ENCODE peak calls at places on chromosomes 12 and 14, in ten cellular contexts. One of them, this sample, is unnamed.

GRCh38 chr14:77580964-77581505 is 35.4 kb downstream of the SPTLC2 start:
- DNase-seq in fibroblast of lung: peak; percentile 76
- DNase-seq in astrocyte of the cerebellum: peak; percentile 80
- DNase-seq in Peyer's patch: no peak
- DNase-seq in prostate gland: no peak
- DNase-seq in AG10803: peak; percentile 57
- DNase-seq in uterus: no peak
- DNase-seq in omental fat pad: no peak
- DNase-seq in GM23338: no peak
- DNase-seq in MCF 10A: peak; percentile 49
- DNase-seq in this sample: no peak

GRCh38 chr12:55929306-55929791 is 1.6 kb upstream of the DGKA start:
- DNase-seq in Peyer's patch: peak; percentile 94
- DNase-seq in omental fat pad: no peak
- DNase-seq in MCF 10A: no peak
- DNase-seq in fibroblast of lung: no peak
- DNase-seq in prostate gland: no peak
- DNase-seq in astrocyte of the cerebellum: no peak
- DNase-seq in uterus: no peak
- DNase-seq in AG10803: no peak
- DNase-seq in GM23338: no peak
- DNase-seq in this sample: peak; percentile 59

GRCh38 chr14:102633906-102634595 is 41.6 kb downstream of the RCOR1 start:
- DNase-seq in MCF 10A: no peak
- DNase-seq in AG10803: no peak
- DNase-seq in fibroblast of lung: no peak
- DNase-seq in GM23338: no peak
- DNase-seq in Peyer's patch: no peak
- DNase-seq in prostate gland: no peak
- DNase-seq in astrocyte of the cerebellum: no peak
- DNase-seq in omental fat pad: no peak
- DNase-seq in uterus: no peak
- DNase-seq in this sample: no peak

GRCh38 chr12:79360269-79360668 is 330.5 kb downstream of the PAWR start:
- DNase-seq in MCF 10A: no peak
- DNase-seq in astrocyte of the cerebellum: no peak
- DNase-seq in Peyer's patch: no peak
- DNase-seq in prostate gland: no peak
- DNase-seq in GM23338: no peak
- DNase-seq in uterus: no peak
- DNase-seq in AG10803: no peak
- DNase-seq in omental fat pad: no peak
- DNase-seq in fibroblast of lung: no peak
- DNase-seq in this sample: no peak

GRCh38 chr14:94560782-94561655 is at the start of gene SERPINA4:
- DNase-seq in MCF 10A: no peak
- DNase-seq in fibroblast of lung: no peak
- DNase-seq in prostate gland: no peak
- DNase-seq in GM23338: no peak
- DNase-seq in astrocyte of the cerebellum: no peak
- DNase-seq in omental fat pad: no peak
- DNase-seq in uterus: no peak
- DNase-seq in Peyer's patch: no peak
- DNase-seq in AG10803: no peak
- DNase-seq in this sample: no peak

GRCh38 chr12:107759410-107759809 is 1.5 kb downstream of the PRDM4 start:
- DNase-seq in prostate gland: peak; percentile 22
- DNase-seq in astrocyte of the cerebellum: peak; percentile 79
- DNase-seq in fibroblast of lung: peak; percentile 85
- DNase-seq in AG10803: peak; percentile 80
- DNase-seq in uterus: peak; percentile 17
- DNase-seq in MCF 10A: peak; percentile 83
- DNase-seq in Peyer's patch: no peak
- DNase-seq in omental fat pad: no peak
- DNase-seq in GM23338: no peak
- DNase-seq in this sample: no peak

GRCh38 chr12:70033310-70033709 is 208.3 kb downstream of the MYRFL start:
- DNase-seq in fibroblast of lung: no peak
- DNase-seq in Peyer's patch: no peak
- DNase-seq in prostate gland: no peak
- DNase-seq in GM23338: no peak
- DNase-seq in omental fat pad: no peak
- DNase-seq in astrocyte of the cerebellum: no peak
- DNase-seq in MCF 10A: no peak
- DNase-seq in AG10803: no peak
- DNase-seq in uterus: no peak
- DNase-seq in this sample: no peak

GRCh38 chr12:115049617-115050016 is 365.6 kb upstream of the TBX3 start:
- DNase-seq in prostate gland: no peak
- DNase-seq in GM23338: no peak
- DNase-seq in AG10803: no peak
- DNase-seq in fibroblast of lung: peak; percentile 5
- DNase-seq in uterus: no peak
- DNase-seq in MCF 10A: peak; percentile 16
- DNase-seq in astrocyte of the cerebellum: no peak
- DNase-seq in Peyer's patch: no peak
- DNase-seq in omental fat pad: no peak
- DNase-seq in this sample: no peak

GRCh38 chr12:89138048-89138852 is 214.1 kb downstream of the DUSP6 start:
- DNase-seq in uterus: no peak
- DNase-seq in omental fat pad: no peak
- DNase-seq in AG10803: peak; percentile 13
- DNase-seq in prostate gland: no peak
- DNase-seq in MCF 10A: no peak
- DNase-seq in Peyer's patch: no peak
- DNase-seq in GM23338: no peak
- DNase-seq in astrocyte of the cerebellum: no peak
- DNase-seq in fibroblast of lung: peak; percentile 52
- DNase-seq in this sample: no peak

GRCh38 chr12:81245918-81246611 is 168.2 kb downstream of the ACSS3 start:
- DNase-seq in uterus: peak; percentile 23
- DNase-seq in MCF 10A: no peak
- DNase-seq in GM23338: no peak
- DNase-seq in Peyer's patch: no peak
- DNase-seq in AG10803: no peak
- DNase-seq in fibroblast of lung: no peak
- DNase-seq in astrocyte of the cerebellum: no peak
- DNase-seq in prostate gland: peak; percentile 25
- DNase-seq in omental fat pad: no peak
- DNase-seq in this sample: no peak

GRCh38 chr14:50260072-50260471 is 28.7 kb upstream of the SOS2 start:
- DNase-seq in MCF 10A: no peak
- DNase-seq in omental fat pad: no peak
- DNase-seq in Peyer's patch: no peak
- DNase-seq in uterus: no peak
- DNase-seq in AG10803: no peak
- DNase-seq in prostate gland: no peak
- DNase-seq in GM23338: peak; percentile 30
- DNase-seq in astrocyte of the cerebellum: no peak
- DNase-seq in fibroblast of lung: no peak
- DNase-seq in this sample: no peak

GRCh38 chr14:24075485-24076301 is 4.3 kb downstream of the CPNE6 start:
- DNase-seq in omental fat pad: no peak
- DNase-seq in fibroblast of lung: no peak
- DNase-seq in AG10803: no peak
- DNase-seq in MCF 10A: no peak
- DNase-seq in uterus: no peak
- DNase-seq in Peyer's patch: peak; percentile 32
- DNase-seq in GM23338: no peak
- DNase-seq in prostate gland: no peak
- DNase-seq in astrocyte of the cerebellum: no peak
- DNase-seq in this sample: no peak

GRCh38 chr12:23757541-23757962 is 191.9 kb downstream of the SOX5 start:
- DNase-seq in fibroblast of lung: peak; percentile 7
- DNase-seq in Peyer's patch: no peak
- DNase-seq in AG10803: no peak
- DNase-seq in GM23338: peak; percentile 80
- DNase-seq in prostate gland: no peak
- DNase-seq in astrocyte of the cerebellum: no peak
- DNase-seq in MCF 10A: no peak
- DNase-seq in uterus: no peak
- DNase-seq in omental fat pad: no peak
- DNase-seq in this sample: no peak

GRCh38 chr12:53476769-53477209 is 22.5 kb downstream of the MAP3K12 start:
- DNase-seq in astrocyte of the cerebellum: no peak
- DNase-seq in AG10803: no peak
- DNase-seq in Peyer's patch: no peak
- DNase-seq in omental fat pad: no peak
- DNase-seq in fibroblast of lung: no peak
- DNase-seq in uterus: no peak
- DNase-seq in MCF 10A: no peak
- DNase-seq in prostate gland: no peak
- DNase-seq in GM23338: peak; percentile 82
- DNase-seq in this sample: no peak
- TF ChIP-seq CTCF in astrocyte of the cerebellum: peak; percentile 33
- TF ChIP-seq CTCF in AG10803: peak; percentile 31
- TF ChIP-seq CTCF in Peyer's patch: no peak
- TF ChIP-seq CTCF in omental fat pad: no peak
- TF ChIP-seq CTCF in fibroblast of lung: peak; percentile 45
- TF ChIP-seq CTCF in uterus: no peak
- TF ChIP-seq CTCF in MCF 10A: peak; percentile 21
- TF ChIP-seq CTCF in prostate gland: no peak
- TF ChIP-seq CTCF in GM23338: peak; percentile 58
- TF ChIP-seq CTCF in this sample: no peak

GRCh38 chr12:68565391-68565903 is 45.3 kb upstream of the RAP1B start:
- DNase-seq in Peyer's patch: no peak
- DNase-seq in MCF 10A: peak; percentile 59
- DNase-seq in prostate gland: no peak
- DNase-seq in omental fat pad: no peak
- DNase-seq in astrocyte of the cerebellum: peak; percentile 49
- DNase-seq in AG10803: peak; percentile 94
- DNase-seq in uterus: peak; percentile 35
- DNase-seq in fibroblast of lung: peak; percentile 92
- DNase-seq in GM23338: no peak
- DNase-seq in this sample: no peak
- TF ChIP-seq CTCF in Peyer's patch: no peak
- TF ChIP-seq CTCF in MCF 10A: no peak
- TF ChIP-seq CTCF in prostate gland: no peak
- TF ChIP-seq CTCF in omental fat pad: no peak
- TF ChIP-seq CTCF in astrocyte of the cerebellum: no peak
- TF ChIP-seq CTCF in AG10803: no peak
- TF ChIP-seq CTCF in uterus: no peak
- TF ChIP-seq CTCF in fibroblast of lung: no peak
- TF ChIP-seq CTCF in GM23338: no peak
- TF ChIP-seq CTCF in this sample: no peak

GRCh38 chr12:113867258-113867657 is 98.9 kb downstream of the RBM19 start:
- DNase-seq in prostate gland: no peak
- DNase-seq in Peyer's patch: no peak
- DNase-seq in astrocyte of the cerebellum: no peak
- DNase-seq in GM23338: peak; percentile 68
- DNase-seq in MCF 10A: no peak
- DNase-seq in fibroblast of lung: no peak
- DNase-seq in uterus: no peak
- DNase-seq in omental fat pad: no peak
- DNase-seq in AG10803: peak; percentile 15
- DNase-seq in this sample: no peak
- TF ChIP-seq CTCF in prostate gland: no peak
- TF ChIP-seq CTCF in Peyer's patch: no peak
- TF ChIP-seq CTCF in astrocyte of the cerebellum: peak; percentile 58
- TF ChIP-seq CTCF in GM23338: peak; percentile 71
- TF ChIP-seq CTCF in MCF 10A: no peak
- TF ChIP-seq CTCF in fibroblast of lung: peak; percentile 45
- TF ChIP-seq CTCF in uterus: no peak
- TF ChIP-seq CTCF in omental fat pad: no peak
- TF ChIP-seq CTCF in AG10803: peak; percentile 44
- TF ChIP-seq CTCF in this sample: no peak

GRCh38 chr12:126547905-126548304 is 1482.7 kb downstream of the AACS start:
- DNase-seq in GM23338: no peak
- DNase-seq in omental fat pad: no peak
- DNase-seq in MCF 10A: no peak
- DNase-seq in Peyer's patch: no peak
- DNase-seq in AG10803: no peak
- DNase-seq in uterus: no peak
- DNase-seq in prostate gland: no peak
- DNase-seq in astrocyte of the cerebellum: no peak
- DNase-seq in fibroblast of lung: peak; percentile 5
- DNase-seq in this sample: no peak

GRCh38 chr12:126545411-126545810 is 1480.2 kb downstream of the AACS start:
- DNase-seq in AG10803: no peak
- DNase-seq in GM23338: no peak
- DNase-seq in MCF 10A: peak; percentile 67
- DNase-seq in uterus: no peak
- DNase-seq in prostate gland: no peak
- DNase-seq in omental fat pad: no peak
- DNase-seq in astrocyte of the cerebellum: peak; percentile 5
- DNase-seq in Peyer's patch: no peak
- DNase-seq in fibroblast of lung: peak; percentile 53
- DNase-seq in this sample: no peak
- TF ChIP-seq CTCF in AG10803: no peak
- TF ChIP-seq CTCF in GM23338: no peak
- TF ChIP-seq CTCF in MCF 10A: no peak
- TF ChIP-seq CTCF in uterus: no peak
- TF ChIP-seq CTCF in prostate gland: no peak
- TF ChIP-seq CTCF in omental fat pad: no peak
- TF ChIP-seq CTCF in astrocyte of the cerebellum: no peak
- TF ChIP-seq CTCF in Peyer's patch: no peak
- TF ChIP-seq CTCF in fibroblast of lung: no peak
- TF ChIP-seq CTCF in this sample: no peak

GRCh38 chr12:94650143-94651056 is at the start of gene TMCC3:
- DNase-seq in astrocyte of the cerebellum: no peak
- DNase-seq in prostate gland: peak; percentile 39
- DNase-seq in GM23338: peak; percentile 66
- DNase-seq in Peyer's patch: peak; percentile 41
- DNase-seq in fibroblast of lung: peak; percentile 20
- DNase-seq in uterus: peak; percentile 21
- DNase-seq in AG10803: no peak
- DNase-seq in MCF 10A: peak; percentile 42
- DNase-seq in omental fat pad: no peak
- DNase-seq in this sample: peak; percentile 50
- TF ChIP-seq CTCF in astrocyte of the cerebellum: no peak
- TF ChIP-seq CTCF in prostate gland: peak; percentile 0
- TF ChIP-seq CTCF in GM23338: no peak
- TF ChIP-seq CTCF in Peyer's patch: no peak
- TF ChIP-seq CTCF in fibroblast of lung: no peak
- TF ChIP-seq CTCF in uterus: no peak
- TF ChIP-seq CTCF in AG10803: no peak
- TF ChIP-seq CTCF in MCF 10A: no peak
- TF ChIP-seq CTCF in omental fat pad: no peak
- TF ChIP-seq CTCF in this sample: no peak

This sample was measured in activated B cell treated with CpG ODN at 0.5 μM for 24 hours.